ENCODE peak calls at places on chromosomes 3 and 15, in seven cellular contexts. L, O, W, K, T, E and C are unnamed samples.

GRCh38 chr3:100106531-100107155 is 7.7 kb downstream of the FILIP1L start:
- DNase-seq in T (no peak), O (no peak), E (no peak), K (no peak), L (no peak), W (no peak), C (no peak)

GRCh38 chr3:149555941-149556340 is 81.4 kb downstream of the TM4SF4 start:
- DNase-seq in T (no peak), O (no peak), K (no peak), L (no peak), E (no peak), W (peak), C (no peak)

GRCh38 chr15:98799991-98800390 is 151.7 kb downstream of the IGF1R start:
- DNase-seq in W (no peak), L (peak), K (no peak), E (no peak), O (no peak), T (no peak), C (no peak)

GRCh38 chr3:44680921-44681455 is 31.5 kb upstream of the ZNF502 start:
- DNase-seq in K (no peak), E (no peak), T (no peak), W (no peak), O (no peak), L (no peak), C (no peak)

GRCh38 chr3:125322166-125322565 is 53.0 kb downstream of the ZNF148 start:
- DNase-seq in W (no peak), L (no peak), K (no peak), O (no peak), E (no peak), T (no peak), C (no peak)

GRCh38 chr3:101813817-101814440 is 34.9 kb downstream of the NXPE3 start:
- DNase-seq in O (no peak), L (no peak), T (no peak), K (no peak), W (no peak), E (no peak), C (no peak)

GRCh38 chr15:83365370-83365938 is 81.0 kb upstream of the BNC1 start:
- DNase-seq in E (no peak), O (no peak), T (peak), K (peak), L (no peak), W (peak), C (no peak)

GRCh38 chr3:11810276-11810675 is 36.4 kb downstream of the TAMM41 start:
- DNase-seq in K (no peak), T (no peak), E (no peak), W (no peak), L (no peak), O (no peak), C (no peak)